ENCODE peak calls at places on chromosome 15, in eight cellular contexts. H is psoas muscle, U is upper lobe of left lung, D is DND-41, K is brain microvascular endothelial cell, V is RWPE1, S is pancreas, G is cardiac muscle cell. Z is an unnamed sample.

GRCh38 chr15:61621146-61621545 is 392.0 kb upstream of the RORA start:
- DNase-seq in H (peak), U (no peak), D (no peak), K (no peak), V (peak), S (no peak), G (peak), Z (no peak)

GRCh38 chr15:89187911-89188514 is 33.4 kb downstream of the RLBP1 start:
- DNase-seq in H (no peak), U (peak), D (no peak), K (no peak), V (no peak), S (no peak), G (no peak), Z (no peak)

GRCh38 chr15:90968434-90968833 is 13.8 kb downstream of the RCCD1 start:
- DNase-seq in H (no peak), U (no peak), D (no peak), K (no peak), V (no peak), S (no peak), G (no peak), Z (no peak)

GRCh38 chr15:29821416-29822099 is 710 bp downstream of the TJP1 start:
- DNase-seq in H (peak), U (peak), D (no peak), K (peak), V (peak), S (peak), G (peak), Z (peak)

GRCh38 chr15:42080585-42081462 is 13.5 kb downstream of the PLA2G4D start:
- DNase-seq in H (no peak), U (no peak), D (no peak), K (peak), V (no peak), S (peak), G (peak), Z (no peak)

GRCh38 chr15:41983221-41983620 is 10.9 kb upstream of the EHD4 start:
- DNase-seq in H (no peak), U (no peak), D (no peak), K (no peak), V (no peak), S (no peak), G (no peak), Z (no peak)

GRCh38 chr15:37133619-37134018 is 33.3 kb upstream of the MEIS2 start:
- DNase-seq in H (no peak), U (no peak), D (no peak), K (no peak), V (no peak), S (no peak), G (peak), Z (no peak)

GRCh38 chr15:33808720-33809119 is 159.6 kb upstream of the CHRM5 start:
- DNase-seq in H (no peak), U (no peak), D (no peak), K (no peak), V (no peak), S (no peak), G (peak), Z (no peak)

GRCh38 chr15:52566889-52567288 is 1.9 kb downstream of the ARPP19 start:
- DNase-seq in H (no peak), U (no peak), D (no peak), K (no peak), V (no peak), S (no peak), G (no peak), Z (no peak)

GRCh38 chr15:52794665-52795463 is 4.7 kb upstream of the ONECUT1 start:
- DNase-seq in H (no peak), U (no peak), D (no peak), K (no peak), V (no peak), S (no peak), G (no peak), Z (no peak)

GRCh38 chr15:70835415-70835814 is 18.5 kb downstream of the LARP6 start:
- DNase-seq in H (peak), U (no peak), D (no peak), K (no peak), V (no peak), S (no peak), G (no peak), Z (no peak)

DNA sequence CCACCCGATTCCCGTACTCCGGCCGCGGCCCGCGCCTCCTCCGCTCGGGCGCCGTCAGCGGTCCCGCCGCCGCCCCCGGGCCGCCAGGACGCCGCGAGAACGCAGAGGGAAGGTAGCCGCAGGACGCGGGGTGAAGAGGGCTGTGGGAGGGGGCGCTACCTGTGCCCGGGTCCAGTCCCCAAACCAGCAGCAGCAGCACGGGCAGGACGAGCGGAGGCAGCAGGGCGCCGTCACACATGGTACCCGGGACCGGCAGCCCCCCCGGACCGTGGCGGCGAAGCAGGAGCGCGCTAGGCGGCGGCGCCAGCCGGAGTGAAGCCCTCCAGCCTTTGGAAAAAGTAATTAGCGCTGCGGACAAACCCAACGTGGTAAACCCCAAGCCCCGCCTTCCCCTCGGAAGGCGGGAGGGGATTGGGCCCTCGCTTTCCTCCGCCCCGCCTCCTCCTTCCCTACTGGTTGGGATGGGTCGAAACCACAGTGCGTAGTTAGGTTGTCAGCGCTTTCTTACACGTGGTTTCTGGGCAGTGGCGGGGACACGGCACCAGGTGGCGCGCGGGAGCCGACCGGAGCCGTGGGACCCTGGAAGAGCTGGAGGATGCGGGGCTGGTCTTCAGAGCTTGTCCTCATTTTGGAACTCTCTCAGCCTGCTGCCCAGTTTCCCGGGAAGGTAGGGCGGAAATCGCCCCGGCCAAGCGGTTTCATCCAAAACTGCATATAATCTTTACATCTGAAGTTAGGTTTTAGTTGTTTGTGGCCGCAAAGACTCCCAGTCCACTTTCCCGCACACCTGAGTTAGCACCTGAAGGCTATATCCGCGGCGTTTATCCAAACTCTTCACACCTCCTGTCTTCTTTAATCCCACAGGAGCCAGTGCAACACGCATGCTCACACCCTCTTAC is at the start of gene ADAMTS17:
- DNase-seq in H (peak), U (peak), D (peak), K (peak), V (peak), S (peak), G (peak), Z (peak)
- H3K27ac ChIP-seq in H (peak), U (peak), D (no peak), K (no peak), V (peak), S (peak), G (no peak), Z (no peak)

GRCh38 chr15:99719096-99719541 is 14.1 kb downstream of the LYSMD4 start:
- DNase-seq in H (no peak), U (no peak), D (no peak), K (peak), V (no peak), S (no peak), G (peak), Z (no peak)
- H3K27ac ChIP-seq in H (peak), U (no peak), D (peak), K (no peak), V (no peak), S (no peak), G (no peak), Z (no peak)

DNA sequence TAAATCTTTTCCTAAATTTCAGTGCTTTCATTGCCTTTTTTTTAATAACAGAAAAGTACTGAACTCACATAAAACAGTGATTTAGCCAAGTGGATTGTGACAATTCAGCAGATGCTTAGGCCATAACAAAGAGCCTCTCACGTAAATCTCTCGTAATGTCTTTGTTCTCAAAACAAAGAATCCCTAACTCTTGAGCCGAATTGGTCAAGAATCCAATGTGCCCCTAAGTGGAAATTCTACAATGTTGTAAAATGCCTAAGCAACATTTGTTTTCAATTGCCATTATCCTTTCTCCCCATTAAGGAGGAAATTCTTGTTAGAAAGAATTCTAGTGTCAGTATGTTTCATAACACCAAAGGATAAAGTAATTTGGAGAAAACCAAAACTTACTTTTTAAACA is 235.7 kb upstream of the THBS1 start:
- DNase-seq in H (no peak), U (no peak), D (no peak), K (no peak), V (no peak), S (no peak), G (no peak), Z (no peak)
- H3K27ac ChIP-seq in H (no peak), U (no peak), D (no peak), K (no peak), V (no peak), S (no peak), G (no peak), Z (no peak)

GRCh38 chr15:49036650-49037545 is 9.3 kb downstream of the SECISBP2L start:
- DNase-seq in H (no peak), U (no peak), D (no peak), K (peak), V (peak), S (no peak), G (peak), Z (no peak)
- H3K27ac ChIP-seq in H (no peak), U (no peak), D (no peak), K (peak), V (no peak), S (no peak), G (no peak), Z (no peak)

DNA sequence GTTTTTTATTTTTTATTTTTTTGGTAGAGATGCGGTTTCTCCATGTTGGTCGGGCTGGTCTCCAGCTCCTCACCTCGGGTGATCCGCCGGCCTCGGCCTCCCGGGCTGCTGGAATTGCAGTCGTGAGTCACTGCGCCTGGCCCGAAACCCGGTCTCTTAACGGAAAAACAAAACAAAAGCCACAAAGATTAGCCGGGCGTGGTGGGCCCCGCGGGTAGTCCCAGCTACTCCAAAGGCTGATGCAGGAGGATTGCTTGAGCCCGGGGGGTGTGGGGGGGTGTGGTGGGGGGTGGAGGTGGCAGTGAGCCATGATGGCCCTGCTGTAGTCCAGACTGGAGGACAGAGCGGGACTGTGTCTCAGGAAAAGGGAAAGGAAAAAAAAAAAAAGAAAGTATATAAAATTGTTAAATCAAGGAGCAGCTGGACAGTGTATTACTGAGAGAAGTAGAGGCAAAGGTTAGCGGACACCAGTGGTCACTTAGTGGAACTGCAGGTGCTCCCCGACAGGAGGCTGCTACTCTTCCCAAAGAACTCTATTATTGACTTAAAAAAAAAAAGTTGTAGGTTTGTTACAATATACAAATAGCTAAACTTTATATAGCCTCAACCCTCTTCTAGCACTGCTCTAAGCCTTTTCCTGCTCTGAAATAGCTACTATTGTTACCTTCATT is 30.3 kb upstream of the TUBGCP5 start:
- DNase-seq in H (no peak), U (no peak), D (no peak), K (no peak), V (peak), S (no peak), G (no peak), Z (no peak)
- H3K27ac ChIP-seq in H (no peak), U (no peak), D (no peak), K (no peak), V (no peak), S (no peak), G (no peak), Z (no peak)

DNA sequence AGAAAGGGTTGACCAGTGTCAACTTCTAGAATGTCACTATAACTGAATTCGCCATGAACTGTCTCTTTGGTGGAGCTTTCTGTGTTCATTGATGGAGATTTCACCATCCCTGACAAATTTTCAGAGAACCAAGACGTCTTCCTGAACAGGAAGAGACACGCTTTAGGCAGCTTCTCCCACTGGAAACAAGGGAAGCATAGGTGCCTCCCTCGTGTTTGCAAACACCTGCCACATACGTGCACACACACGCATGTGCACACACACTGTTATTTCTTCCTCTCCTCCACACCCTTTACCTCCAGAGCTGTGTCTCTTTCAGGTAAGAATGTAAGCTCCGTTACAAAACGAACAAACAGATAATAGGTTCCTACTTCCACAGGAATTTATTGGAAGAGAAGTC is 15.6 kb downstream of the ARRDC4 start:
- DNase-seq in H (no peak), U (no peak), D (no peak), K (no peak), V (no peak), S (no peak), G (no peak), Z (no peak)
- H3K27ac ChIP-seq in H (no peak), U (no peak), D (no peak), K (no peak), V (no peak), S (no peak), G (no peak), Z (no peak)

GRCh38 chr15:99058421-99058870 is 46.4 kb upstream of the SYNM start:
- DNase-seq in H (peak), U (no peak), D (no peak), K (no peak), V (no peak), S (no peak), G (no peak), Z (no peak)
- H3K27ac ChIP-seq in H (peak), U (no peak), D (peak), K (no peak), V (no peak), S (no peak), G (no peak), Z (peak)

DNA sequence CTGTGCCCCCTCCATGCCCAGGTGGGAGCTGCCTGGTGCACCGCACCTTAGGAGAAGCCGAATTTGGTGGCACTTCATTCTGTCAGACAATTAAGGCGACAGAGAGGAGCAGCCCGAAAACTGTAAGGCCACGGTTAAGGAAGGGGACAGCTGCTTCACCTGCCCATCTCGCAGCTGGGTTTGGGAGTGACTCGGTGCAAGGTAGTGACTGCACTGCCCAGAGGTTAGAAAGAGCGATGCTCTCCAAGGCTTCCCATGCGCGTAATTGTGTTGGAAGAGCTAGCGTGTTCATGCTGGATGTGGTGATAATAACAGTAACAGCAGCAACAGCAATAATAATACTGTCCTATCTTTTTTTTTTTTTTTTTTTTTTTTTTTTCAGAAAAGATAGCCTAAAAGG is 616.8 kb downstream of the NR2F2 start:
- DNase-seq in H (no peak), U (no peak), D (no peak), K (no peak), V (no peak), S (no peak), G (no peak), Z (no peak)
- H3K27ac ChIP-seq in H (no peak), U (no peak), D (no peak), K (no peak), V (no peak), S (no peak), G (no peak), Z (no peak)